ENCODE peak calls at places on chromosomes 2 and 18, in ten cellular contexts. G, Y, C, J, W, K, N, Q, F and D are unnamed samples.

GRCh38 chr2:3116371-3116770 is 261.2 kb downstream of the EIPR1 start:
- DNase-seq in G (no peak), Y (no peak), C (no peak), J (no peak), W (no peak), K (no peak), N (no peak), Q (no peak), F (no peak), D (no peak)

GRCh38 chr2:241950413-241950863 is 80.9 kb downstream of the RTP5 start:
- DNase-seq in G (no peak), Y (no peak), C (no peak), J (no peak), W (no peak), K (no peak), N (no peak), Q (no peak), F (no peak), D (no peak)

GRCh38 chr2:129400825-129401224 is 578.6 kb upstream of the RAB6C start:
- DNase-seq in G (no peak), Y (no peak), C (no peak), J (no peak), W (no peak), K (no peak), N (no peak), Q (peak), F (no peak), D (no peak)

GRCh38 chr18:13915973-13916372 is 637 bp upstream of the MC2R start:
- DNase-seq in G (no peak), Y (no peak), C (no peak), J (no peak), W (no peak), K (no peak), N (peak), Q (peak), F (no peak), D (no peak)

GRCh38 chr2:8144785-8145184 is 537.1 kb upstream of the ID2 start:
- DNase-seq in G (no peak), Y (no peak), C (no peak), J (no peak), W (no peak), K (no peak), N (no peak), Q (no peak), F (no peak), D (no peak)

GRCh38 chr2:218400930-218401833 is 1.5 kb downstream of the CTDSP1 start:
- DNase-seq in G (no peak), Y (no peak), C (no peak), J (no peak), W (no peak), K (no peak), N (no peak), Q (peak), F (peak), D (no peak)

GRCh38 chr2:29753676-29754444 is 167.5 kb downstream of the ALK start:
- DNase-seq in G (no peak), Y (no peak), C (no peak), J (no peak), W (no peak), K (no peak), N (peak), Q (no peak), F (no peak), D (no peak)

GRCh38 chr2:9364791-9365497 is 58.4 kb downstream of the ITGB1BP1 start:
- DNase-seq in G (no peak), Y (no peak), C (no peak), J (no peak), W (no peak), K (no peak), N (no peak), Q (peak), F (no peak), D (no peak)

GRCh38 chr2:109260886-109261700 is 132.1 kb downstream of the SH3RF3 start:
- DNase-seq in G (no peak), Y (peak), C (no peak), J (no peak), W (no peak), K (no peak), N (peak), Q (peak), F (no peak), D (peak)

GRCh38 chr2:28332696-28333095 is 60.0 kb upstream of the FOSL2 start:
- DNase-seq in G (no peak), Y (no peak), C (no peak), J (no peak), W (peak), K (no peak), N (no peak), Q (no peak), F (no peak), D (no peak)

GRCh38 chr2:40405440-40405839 is 46.5 kb downstream of the SLC8A1 start:
- DNase-seq in G (no peak), Y (no peak), C (no peak), J (no peak), W (no peak), K (no peak), N (no peak), Q (no peak), F (no peak), D (no peak)

GRCh38 chr2:153873062-153874048 is 1.6 kb downstream of the GALNT13 start:
- DNase-seq in G (no peak), Y (peak), C (no peak), J (no peak), W (no peak), K (no peak), N (no peak), Q (peak), F (no peak), D (no peak)

GRCh38 chr2:41854227-41854626 is 193.6 kb upstream of the PKDCC start:
- DNase-seq in G (no peak), Y (no peak), C (no peak), J (peak), W (no peak), K (no peak), N (no peak), Q (no peak), F (no peak), D (no peak)

GRCh38 chr2:238939074-238939473 is 91.2 kb downstream of the TWIST2 start:
- DNase-seq in G (no peak), Y (no peak), C (no peak), J (no peak), W (peak), K (no peak), N (no peak), Q (no peak), F (peak), D (no peak)

GRCh38 chr2:14907014-14907612 is 274.6 kb downstream of the LRATD1 start:
- DNase-seq in G (peak), Y (no peak), C (no peak), J (no peak), W (no peak), K (no peak), N (no peak), Q (no peak), F (no peak), D (no peak)

GRCh38 chr2:168397629-168398028 is 58.4 kb upstream of the CERS6 start:
- DNase-seq in G (no peak), Y (no peak), C (no peak), J (no peak), W (no peak), K (no peak), N (no peak), Q (no peak), F (no peak), D (no peak)

GRCh38 chr18:58338961-58339722 is 289.7 kb downstream of the ALPK2 start:
- DNase-seq in G (peak), Y (no peak), C (no peak), J (no peak), W (no peak), K (no peak), N (no peak), Q (peak), F (no peak), D (no peak)

GRCh38 chr2:24421668-24422067 is 61.3 kb upstream of the ITSN2 start:
- DNase-seq in G (peak), Y (peak), C (peak), J (peak), W (peak), K (no peak), N (peak), Q (peak), F (peak), D (no peak)

GRCh38 chr2:33363599-33364300 is 112.7 kb upstream of the RASGRP3 start:
- DNase-seq in G (no peak), Y (no peak), C (no peak), J (no peak), W (no peak), K (no peak), N (peak), Q (no peak), F (no peak), D (peak)

GRCh38 chr2:177572236-177572671 is 179.7 kb downstream of the AGPS start:
- DNase-seq in G (no peak), Y (no peak), C (no peak), J (no peak), W (no peak), K (no peak), N (no peak), Q (no peak), F (no peak), D (no peak)

GRCh38 chr2:132404056-132404455 is 12.5 kb upstream of the GPR39 start:
- DNase-seq in G (no peak), Y (no peak), C (no peak), J (no peak), W (no peak), K (no peak), N (no peak), Q (no peak), F (no peak), D (no peak)

GRCh38 chr2:213064099-213064498 is 87.3 kb downstream of the IKZF2 start:
- DNase-seq in G (no peak), Y (no peak), C (no peak), J (no peak), W (no peak), K (no peak), N (no peak), Q (no peak), F (no peak), D (no peak)

GRCh38 chr2:71659868-71660518 is 206.6 kb downstream of the DYSF start:
- DNase-seq in G (no peak), Y (no peak), C (no peak), J (no peak), W (no peak), K (no peak), N (no peak), Q (no peak), F (no peak), D (no peak)

GRCh38 chr2:196590286-196590685 is 49.2 kb upstream of the CCDC150 start:
- DNase-seq in G (no peak), Y (no peak), C (no peak), J (no peak), W (no peak), K (no peak), N (peak), Q (no peak), F (no peak), D (no peak)

GRCh38 chr2:161005170-161005569 is 155.1 kb upstream of the TANK start:
- DNase-seq in G (no peak), Y (no peak), C (no peak), J (no peak), W (no peak), K (no peak), N (no peak), Q (no peak), F (no peak), D (no peak)

GRCh38 chr2:71561441-71562267 is 108.3 kb downstream of the DYSF start:
- DNase-seq in G (no peak), Y (no peak), C (no peak), J (no peak), W (peak), K (no peak), N (no peak), Q (no peak), F (no peak), D (no peak)

GRCh38 chr18:24421831-24422230 is 4.6 kb upstream of the IMPACT start:
- DNase-seq in G (no peak), Y (peak), C (no peak), J (no peak), W (no peak), K (no peak), N (no peak), Q (no peak), F (no peak), D (no peak)

GRCh38 chr18:500556-501405 is at the start of gene COLEC12:
- DNase-seq in G (no peak), Y (no peak), C (no peak), J (no peak), W (peak), K (no peak), N (peak), Q (peak), F (peak), D (no peak)

GRCh38 chr2:172052000-172052983 is 33.0 kb upstream of the DLX1 start:
- DNase-seq in G (no peak), Y (peak), C (no peak), J (no peak), W (no peak), K (no peak), N (peak), Q (no peak), F (no peak), D (no peak)

GRCh38 chr2:45227347-45227746 is 218.1 kb upstream of the SIX2 start:
- DNase-seq in G (no peak), Y (no peak), C (no peak), J (no peak), W (no peak), K (no peak), N (no peak), Q (no peak), F (no peak), D (no peak)

GRCh38 chr2:191635333-191636234 is 42.4 kb upstream of the NABP1 start:
- DNase-seq in G (no peak), Y (no peak), C (no peak), J (peak), W (no peak), K (no peak), N (peak), Q (no peak), F (no peak), D (no peak)

GRCh38 chr2:9973691-9974090 is 22.2 kb downstream of the GRHL1 start:
- DNase-seq in G (no peak), Y (no peak), C (no peak), J (no peak), W (no peak), K (no peak), N (peak), Q (no peak), F (no peak), D (no peak)

GRCh38 chr2:177784449-177784845 is 288.1 kb downstream of the PDE11A start:
- DNase-seq in G (peak), Y (no peak), C (no peak), J (no peak), W (no peak), K (no peak), N (no peak), Q (no peak), F (no peak), D (no peak)

GRCh38 chr2:152440460-152440859 is 105.5 kb downstream of the FMNL2 start:
- DNase-seq in G (no peak), Y (no peak), C (no peak), J (no peak), W (no peak), K (no peak), N (no peak), Q (no peak), F (no peak), D (no peak)

GRCh38 chr18:49666045-49666444 is 104.2 kb downstream of the LIPG start:
- DNase-seq in G (no peak), Y (no peak), C (no peak), J (no peak), W (no peak), K (no peak), N (no peak), Q (no peak), F (no peak), D (no peak)